ENCODE peak calls at places on chromosomes 11 and 22, in four cellular contexts. One of them, this sample, is unnamed.

GRCh38 chr11:69013009-69013951 is at the start of gene MRGPRF:
- DNase-seq in K562: no peak
- DNase-seq in GM12878: no peak
- DNase-seq in HepG2: no peak
- DNase-seq in this sample: peak

GRCh38 chr11:44564198-44564597 is 1.3 kb upstream of the CD82 start:
- DNase-seq in K562: no peak
- DNase-seq in GM12878: no peak
- DNase-seq in HepG2: no peak
- DNase-seq in this sample: no peak

GRCh38 chr11:106446961-106447360 is 369.5 kb downstream of the AASDHPPT start:
- DNase-seq in K562: no peak
- DNase-seq in GM12878: no peak
- DNase-seq in HepG2: no peak
- DNase-seq in this sample: no peak

GRCh38 chr11:69711824-69712801 is 8.3 kb upstream of the FGF19 start:
- DNase-seq in K562: no peak
- DNase-seq in GM12878: no peak
- DNase-seq in HepG2: no peak
- DNase-seq in this sample: no peak

GRCh38 chr22:49303781-49304461 is 523.8 kb downstream of the BRD1 start:
- DNase-seq in K562: no peak
- DNase-seq in GM12878: no peak
- DNase-seq in HepG2: no peak
- DNase-seq in this sample: no peak

GRCh38 chr11:121321614-121322243 is 29.2 kb downstream of the SC5D start:
- DNase-seq in K562: peak
- DNase-seq in GM12878: no peak
- DNase-seq in HepG2: no peak
- DNase-seq in this sample: no peak

GRCh38 chr11:131943296-131943695 is 572.9 kb downstream of the NTM start:
- DNase-seq in K562: no peak
- DNase-seq in GM12878: no peak
- DNase-seq in HepG2: no peak
- DNase-seq in this sample: no peak

GRCh38 chr11:86011175-86011574 is 57.7 kb downstream of the PICALM start:
- DNase-seq in K562: no peak
- DNase-seq in GM12878: no peak
- DNase-seq in HepG2: no peak
- DNase-seq in this sample: no peak

GRCh38 chr22:22156716-22157499 is 87.7 kb upstream of the VPREB1 start:
- DNase-seq in K562: peak
- DNase-seq in GM12878: peak
- DNase-seq in HepG2: peak
- DNase-seq in this sample: peak

GRCh38 chr22:49967333-49968241 is 7.0 kb downstream of the PIM3 start:
- DNase-seq in K562: no peak
- DNase-seq in GM12878: no peak
- DNase-seq in HepG2: peak
- DNase-seq in this sample: peak

GRCh38 chr11:115765803-115766239 is 261.6 kb upstream of the CADM1 start:
- DNase-seq in K562: no peak
- DNase-seq in GM12878: no peak
- DNase-seq in HepG2: no peak
- DNase-seq in this sample: no peak

GRCh38 chr22:46355369-46355995 is 20.0 kb downstream of the TRMU start:
- DNase-seq in K562: peak
- DNase-seq in GM12878: no peak
- DNase-seq in HepG2: peak
- DNase-seq in this sample: no peak

GRCh38 chr11:29842061-29842460 is 174.8 kb downstream of the KCNA4 start:
- DNase-seq in K562: no peak
- DNase-seq in GM12878: no peak
- DNase-seq in HepG2: no peak
- DNase-seq in this sample: no peak

GRCh38 chr11:44792171-44792570 is 65.4 kb downstream of the TSPAN18 start:
- DNase-seq in K562: no peak
- DNase-seq in GM12878: no peak
- DNase-seq in HepG2: no peak
- DNase-seq in this sample: no peak

GRCh38 chr11:134356656-134357544 is 25.1 kb downstream of the GLB1L2 start:
- DNase-seq in K562: no peak
- DNase-seq in GM12878: no peak
- DNase-seq in HepG2: no peak
- DNase-seq in this sample: no peak

GRCh38 chr11:109730669-109731068 is 308.7 kb downstream of the C11orf87 start:
- DNase-seq in K562: no peak
- DNase-seq in GM12878: no peak
- DNase-seq in HepG2: no peak
- DNase-seq in this sample: no peak

GRCh38 chr11:35274909-35275807 is 136.2 kb downstream of the CD44 start:
- DNase-seq in K562: no peak
- DNase-seq in GM12878: no peak
- DNase-seq in HepG2: peak
- DNase-seq in this sample: no peak

GRCh38 chr11:105042178-105042577 is 3.0 kb downstream of the CARD16 start:
- DNase-seq in K562: no peak
- DNase-seq in GM12878: no peak
- DNase-seq in HepG2: no peak
- DNase-seq in this sample: no peak

GRCh38 chr22:19701420-19702145 is 12.7 kb upstream of the SEPTIN5 start:
- DNase-seq in K562: no peak
- DNase-seq in GM12878: no peak
- DNase-seq in HepG2: no peak
- DNase-seq in this sample: no peak

GRCh38 chr11:79088967-79089366 is 351.9 kb downstream of the TENM4 start:
- DNase-seq in K562: no peak
- DNase-seq in GM12878: no peak
- DNase-seq in HepG2: no peak
- DNase-seq in this sample: no peak

GRCh38 chr11:109864834-109865557 is 228.2 kb upstream of the ZC3H12C start:
- DNase-seq in K562: no peak
- DNase-seq in GM12878: no peak
- DNase-seq in HepG2: no peak
- DNase-seq in this sample: no peak

GRCh38 chr11:62435741-62436485 is 17.1 kb downstream of the SCGB1A1 start:
- DNase-seq in K562: no peak
- DNase-seq in GM12878: no peak
- DNase-seq in HepG2: no peak
- DNase-seq in this sample: no peak

GRCh38 chr11:77650165-77650564 is 12.6 kb upstream of the CLNS1A start:
- DNase-seq in K562: no peak
- DNase-seq in GM12878: no peak
- DNase-seq in HepG2: no peak
- DNase-seq in this sample: no peak

GRCh38 chr22:38467904-38468760 is at the start of gene KDELR3:
- DNase-seq in K562: peak
- DNase-seq in GM12878: no peak
- DNase-seq in HepG2: no peak
- DNase-seq in this sample: no peak

GRCh38 chr11:126149759-126150236 is 61.7 kb downstream of the RPUSD4 start:
- DNase-seq in K562: no peak
- DNase-seq in GM12878: no peak
- DNase-seq in HepG2: no peak
- DNase-seq in this sample: no peak

GRCh38 chr11:267491-267994 is 10.7 kb upstream of the NLRP6 start:
- DNase-seq in K562: peak
- DNase-seq in GM12878: peak
- DNase-seq in HepG2: no peak
- DNase-seq in this sample: no peak

GRCh38 chr22:43446037-43446803 is 34.4 kb downstream of the MPPED1 start:
- DNase-seq in K562: no peak
- DNase-seq in GM12878: no peak
- DNase-seq in HepG2: no peak
- DNase-seq in this sample: no peak

GRCh38 chr22:19876941-19877625 is 22.4 kb upstream of the GNB1L start:
- DNase-seq in K562: no peak
- DNase-seq in GM12878: no peak
- DNase-seq in HepG2: no peak
- DNase-seq in this sample: peak

GRCh38 chr11:14974021-14974698 is 2.0 kb upstream of the CALCA start:
- DNase-seq in K562: no peak
- DNase-seq in GM12878: no peak
- DNase-seq in HepG2: no peak
- DNase-seq in this sample: peak

GRCh38 chr11:130480166-130480565 is 31.7 kb downstream of the ADAMTS15 start:
- DNase-seq in K562: no peak
- DNase-seq in GM12878: no peak
- DNase-seq in HepG2: no peak
- DNase-seq in this sample: no peak

GRCh38 chr11:83249972-83250593 is 36.1 kb downstream of the CCDC90B start:
- DNase-seq in K562: peak
- DNase-seq in GM12878: no peak
- DNase-seq in HepG2: peak
- DNase-seq in this sample: no peak

GRCh38 chr11:133228406-133229330 is 303.6 kb downstream of the OPCML start:
- DNase-seq in K562: no peak
- DNase-seq in GM12878: no peak
- DNase-seq in HepG2: no peak
- DNase-seq in this sample: peak

GRCh38 chr11:75508051-75508561 is 17.6 kb downstream of the GDPD5 start:
- DNase-seq in K562: no peak
- DNase-seq in GM12878: peak
- DNase-seq in HepG2: no peak
- DNase-seq in this sample: no peak

GRCh38 chr11:73314121-73314948 is 6.3 kb downstream of the ARHGEF17 start:
- DNase-seq in K562: peak
- DNase-seq in GM12878: no peak
- DNase-seq in HepG2: peak
- DNase-seq in this sample: no peak

GRCh38 chr22:48417143-48418070 is 1410.3 kb downstream of the BRD1 start:
- DNase-seq in K562: no peak
- DNase-seq in GM12878: no peak
- DNase-seq in HepG2: no peak
- DNase-seq in this sample: no peak

DNA sequence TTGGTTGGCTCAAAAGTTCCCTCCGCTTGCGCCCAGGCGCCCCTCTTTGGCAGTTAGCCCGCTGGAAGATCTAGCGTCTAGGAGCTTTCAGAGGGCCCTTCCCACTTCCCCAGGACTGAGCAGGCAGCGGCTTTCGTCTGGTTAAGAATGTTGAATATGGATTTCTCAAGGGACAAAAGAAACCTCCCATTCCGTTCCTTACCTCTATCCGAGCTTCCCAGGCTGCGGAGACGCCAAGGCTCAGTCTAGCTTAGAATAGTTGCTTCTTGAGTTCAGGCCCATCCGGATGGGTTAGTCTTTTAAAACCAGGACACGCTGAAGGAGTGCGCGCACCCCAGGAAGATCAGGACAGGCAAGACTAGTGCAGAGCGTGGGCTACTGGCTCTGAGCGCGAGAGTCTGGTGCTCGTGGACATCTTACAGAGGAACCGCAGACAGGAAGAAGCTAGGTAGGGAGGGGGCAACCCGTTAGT is 1.6 kb downstream of the NELL1 start:
- DNase-seq in K562: no peak
- DNase-seq in GM12878: no peak
- DNase-seq in HepG2: no peak
- DNase-seq in this sample: no peak
- TF ChIP-seq RFX5 in K562: no peak
- TF ChIP-seq RFX5 in GM12878: no peak
- TF ChIP-seq RFX5 in HepG2: no peak
- TF ChIP-seq RFX5 in this sample: no peak

GRCh38 chr11:8586805-8587204 is 7.2 kb downstream of the STK33 start:
- DNase-seq in K562: no peak
- DNase-seq in GM12878: no peak
- DNase-seq in HepG2: no peak
- DNase-seq in this sample: no peak
- TF ChIP-seq ATF2 in K562: no peak
- TF ChIP-seq ATF2 in GM12878: no peak
- TF ChIP-seq ATF2 in HepG2: no peak
- TF ChIP-seq ATF2 in this sample: no peak

GRCh38 chr11:2391663-2391975 is 8.9 kb upstream of the TSSC4 start:
- DNase-seq in K562: no peak
- DNase-seq in GM12878: no peak
- DNase-seq in HepG2: no peak
- DNase-seq in this sample: no peak
- H3K4me3 ChIP-seq in K562: no peak
- H3K4me3 ChIP-seq in GM12878: no peak
- H3K4me3 ChIP-seq in HepG2: no peak
- H3K4me3 ChIP-seq in this sample: no peak

DNA sequence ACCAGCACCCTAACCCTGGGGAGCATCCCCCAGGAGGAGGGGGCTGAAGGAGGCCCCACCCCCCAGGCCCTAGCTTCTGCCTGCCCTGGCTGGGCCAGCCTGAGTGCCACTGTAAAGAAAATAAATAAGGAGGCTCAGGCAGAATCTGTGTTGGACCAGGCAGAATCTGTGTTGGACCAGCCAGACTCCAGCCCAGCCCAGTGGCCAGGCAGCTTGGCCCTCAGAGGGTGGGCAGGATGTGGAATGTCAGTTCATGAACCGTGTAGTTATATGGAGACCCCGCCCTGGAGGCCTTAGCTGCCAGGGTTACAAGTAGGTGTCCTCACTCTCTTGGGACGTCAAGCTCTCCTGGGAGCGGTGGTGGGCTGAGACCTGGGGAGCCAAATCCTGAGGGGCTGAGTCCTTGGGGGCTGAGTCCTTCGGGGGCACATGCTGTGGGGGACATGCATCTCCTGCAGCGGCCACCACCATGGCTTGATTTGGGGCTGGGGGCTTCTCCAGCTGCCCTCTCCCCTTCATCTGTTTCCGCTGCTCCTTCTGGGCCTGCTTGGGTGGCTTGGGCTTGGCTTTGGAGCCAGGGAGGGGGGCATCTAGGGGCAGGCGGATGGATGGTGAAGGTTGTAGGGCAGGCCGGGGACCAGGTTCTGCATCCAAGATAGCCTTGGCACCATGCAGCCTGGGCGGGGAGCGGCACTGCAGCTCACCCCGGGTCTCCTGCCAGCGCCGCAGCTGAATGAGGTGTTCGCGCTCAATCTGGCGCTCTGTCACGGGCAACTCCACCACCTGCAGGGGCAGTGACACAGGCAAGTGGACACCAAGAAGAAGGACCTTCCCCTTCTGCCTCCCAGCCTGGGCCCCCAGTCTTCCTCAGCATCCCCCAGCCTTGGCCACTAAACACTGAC is 3.0 kb upstream of the CASTOR1 start:
- DNase-seq in K562: no peak
- DNase-seq in GM12878: no peak
- DNase-seq in HepG2: no peak
- DNase-seq in this sample: no peak
- TF ChIP-seq RFX5 in K562: no peak
- TF ChIP-seq RFX5 in GM12878: no peak
- TF ChIP-seq RFX5 in HepG2: no peak
- TF ChIP-seq RFX5 in this sample: no peak